ENCODE peak calls at places on chromosomes 3 and 15, in six cellular contexts. Q, G, E, Z, M and D are unnamed samples. For H3K9me3, the result is how much of the 10 kb centered on the place peaks cover.

GRCh38 chr3:67109651-67110204 is 111.6 kb downstream of the KBTBD8 start:
- DNase-seq in Q (no peak), G (no peak), E (no peak), Z (peak), M (peak), D (no peak)

GRCh38 chr15:58864602-58865419 is 68.7 kb downstream of the SLTM start:
- DNase-seq in Q (no peak), G (no peak), E (no peak), Z (no peak), M (no peak), D (no peak)

GRCh38 chr3:126983653-126984390 is 907 bp downstream of the PLXNA1 start:
- DNase-seq in Q (peak), G (no peak), E (peak), Z (peak), M (no peak), D (peak)

GRCh38 chr15:63288778-63289378 is 11.5 kb downstream of the APH1B start:
- DNase-seq in Q (no peak), G (no peak), E (no peak), Z (peak), M (peak), D (no peak)

GRCh38 chr3:183189641-183190040 is 27.1 kb upstream of the LAMP3 start:
- DNase-seq in Q (no peak), G (no peak), E (no peak), Z (no peak), M (no peak), D (no peak)

GRCh38 chr3:105836533-105836932 is 32.3 kb downstream of the CBLB start:
- DNase-seq in Q (no peak), G (no peak), E (no peak), Z (no peak), M (no peak), D (no peak)

GRCh38 chr3:108669211-108669610 is 79.7 kb downstream of the DZIP3 start:
- DNase-seq in Q (no peak), G (no peak), E (no peak), Z (no peak), M (no peak), D (no peak)

GRCh38 chr3:177050466-177051237 is 146.6 kb downstream of the TBL1XR1 start:
- DNase-seq in Q (no peak), G (no peak), E (no peak), Z (peak), M (peak), D (no peak)

GRCh38 chr3:156820687-156821070 is 5.5 kb upstream of the LEKR1 start:
- DNase-seq in Q (no peak), G (no peak), E (no peak), Z (no peak), M (no peak), D (no peak)

GRCh38 chr3:137761563-137762503 is 2.3 kb upstream of the SOX14 start:
- DNase-seq in Q (no peak), G (no peak), E (no peak), Z (no peak), M (no peak), D (no peak)

GRCh38 chr3:137764563-137765309 is 621 bp downstream of the SOX14 start:
- DNase-seq in Q (no peak), G (no peak), E (no peak), Z (no peak), M (no peak), D (no peak)

GRCh38 chr3:137764001-137764433 is at the start of gene SOX14:
- DNase-seq in Q (no peak), G (no peak), E (no peak), Z (no peak), M (no peak), D (no peak)

GRCh38 chr3:137762674-137763593 is 1.2 kb upstream of the SOX14 start:
- DNase-seq in Q (no peak), G (no peak), E (no peak), Z (no peak), M (no peak), D (no peak)

DNA sequence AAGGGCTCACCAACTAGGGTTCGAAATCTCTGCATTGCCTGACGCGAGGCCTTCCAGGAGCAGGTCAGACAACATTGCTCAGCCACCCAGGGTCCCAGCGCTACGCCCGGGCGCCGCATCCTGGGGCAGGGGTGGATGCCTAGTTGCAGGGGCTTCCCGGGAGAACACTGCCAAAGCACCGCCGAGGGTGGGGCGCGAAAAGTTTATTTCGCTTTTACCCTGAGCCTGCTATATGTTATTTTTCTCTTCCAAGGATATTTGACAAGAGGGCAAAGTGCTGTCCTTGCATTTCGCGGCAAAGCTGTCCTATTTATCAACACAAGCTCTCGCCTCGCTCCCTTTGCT is 549 bp upstream of the SOX14 start:
- DNase-seq in Q (no peak), G (no peak), E (no peak), Z (no peak), M (no peak), D (no peak)
- H3K9me3 ChIP-seq in Q (under half), G (under half), E (under half), Z (under half), M (under half), D (under half)

GRCh38 chr15:46416544-46416943 is 781.7 kb downstream of the SQOR start:
- DNase-seq in Q (no peak), G (no peak), E (no peak), Z (no peak), M (no peak), D (no peak)
- H3K9me3 ChIP-seq in Q (under half), G (under half), E (under half), Z (under half), M (under half), D (under half)

GRCh38 chr15:24823473-24823872 is 131.3 kb upstream of the SNRPN start:
- DNase-seq in Q (no peak), G (no peak), E (no peak), Z (no peak), M (no peak), D (no peak)
- H3K9me3 ChIP-seq in Q (under half), G (under half), E (under half), Z (under half), M (under half), D (under half)

GRCh38 chr15:20348900-20349773 is 192.5 kb downstream of the GOLGA6L6 start:
- DNase-seq in Q (no peak), G (no peak), E (no peak), Z (no peak), M (peak), D (no peak)

GRCh38 chr15:20345401-20345958 is 196.1 kb downstream of the GOLGA6L6 start:
- DNase-seq in Q (no peak), G (no peak), E (no peak), Z (no peak), M (peak), D (no peak)

GRCh38 chr15:20344601-20345400 is 196.8 kb downstream of the GOLGA6L6 start:
- DNase-seq in Q (no peak), G (no peak), E (no peak), Z (no peak), M (peak), D (no peak)

GRCh38 chr15:20348291-20348899 is 193.2 kb downstream of the GOLGA6L6 start:
- DNase-seq in Q (no peak), G (no peak), E (no peak), Z (no peak), M (peak), D (no peak)

GRCh38 chr15:20346082-20346805 is 195.4 kb downstream of the GOLGA6L6 start:
- DNase-seq in Q (no peak), G (no peak), E (no peak), Z (no peak), M (peak), D (no peak)
- H3K9me3 ChIP-seq in Q (under half), G (under half), E (under half), Z (under half), M (half or more), D (under half)